ENCODE peak calls at places on chromosomes 11 and 22, in six cellular contexts. T is HCT116, N is OCI-LY7, W is GM23248, H is neural progenitor cell, I is SK-N-SH. P is an unnamed sample.

GRCh38 chr11:64305691-64306562 is 603 bp downstream of the ESRRA start:
- DNase-seq in T (peak), N (peak), W (peak), H (peak), I (peak), P (peak)

GRCh38 chr11:115066111-115066660 is 387.9 kb downstream of the NXPE2 start:
- DNase-seq in T (no peak), N (no peak), W (no peak), H (no peak), I (no peak), P (no peak)

GRCh38 chr11:28461338-28461737 is 353.1 kb downstream of the METTL15 start:
- DNase-seq in T (no peak), N (no peak), W (peak), H (no peak), I (no peak), P (no peak)

GRCh38 chr11:73384871-73385692 is 8.9 kb downstream of the RELT start:
- DNase-seq in T (no peak), N (peak), W (no peak), H (no peak), I (no peak), P (no peak)

GRCh38 chr22:49534386-49534785 is 293.3 kb downstream of the BRD1 start:
- DNase-seq in T (no peak), N (no peak), W (no peak), H (peak), I (no peak), P (no peak)

GRCh38 chr11:94623120-94623735 is 56.1 kb downstream of the PIWIL4 start:
- DNase-seq in T (peak), N (peak), W (peak), H (peak), I (peak), P (peak)

GRCh38 chr11:128318856-128319474 is 268.4 kb downstream of the ETS1 start:
- DNase-seq in T (no peak), N (peak), W (no peak), H (no peak), I (no peak), P (no peak)

GRCh38 chr11:73950869-73951710 is at the start of gene DNAJB13:
- DNase-seq in T (peak), N (peak), W (peak), H (peak), I (peak), P (peak)

GRCh38 chr22:25354456-25354855 is 135.0 kb downstream of the CRYBB2 start:
- DNase-seq in T (no peak), N (no peak), W (no peak), H (no peak), I (no peak), P (no peak)

GRCh38 chr22:37489994-37490393 is 3.8 kb upstream of the MFNG start:
- DNase-seq in T (no peak), N (no peak), W (no peak), H (no peak), I (no peak), P (no peak)

GRCh38 chr22:37491106-37491505 is 4.9 kb upstream of the MFNG start:
- DNase-seq in T (no peak), N (no peak), W (no peak), H (no peak), I (no peak), P (no peak)

GRCh38 chr22:37493979-37494378 is 7.8 kb upstream of the MFNG start:
- DNase-seq in T (no peak), N (no peak), W (no peak), H (no peak), I (no peak), P (no peak)

GRCh38 chr22:37491559-37492427 is 5.6 kb upstream of the MFNG start:
- DNase-seq in T (no peak), N (peak), W (no peak), H (no peak), I (no peak), P (no peak)

DNA sequence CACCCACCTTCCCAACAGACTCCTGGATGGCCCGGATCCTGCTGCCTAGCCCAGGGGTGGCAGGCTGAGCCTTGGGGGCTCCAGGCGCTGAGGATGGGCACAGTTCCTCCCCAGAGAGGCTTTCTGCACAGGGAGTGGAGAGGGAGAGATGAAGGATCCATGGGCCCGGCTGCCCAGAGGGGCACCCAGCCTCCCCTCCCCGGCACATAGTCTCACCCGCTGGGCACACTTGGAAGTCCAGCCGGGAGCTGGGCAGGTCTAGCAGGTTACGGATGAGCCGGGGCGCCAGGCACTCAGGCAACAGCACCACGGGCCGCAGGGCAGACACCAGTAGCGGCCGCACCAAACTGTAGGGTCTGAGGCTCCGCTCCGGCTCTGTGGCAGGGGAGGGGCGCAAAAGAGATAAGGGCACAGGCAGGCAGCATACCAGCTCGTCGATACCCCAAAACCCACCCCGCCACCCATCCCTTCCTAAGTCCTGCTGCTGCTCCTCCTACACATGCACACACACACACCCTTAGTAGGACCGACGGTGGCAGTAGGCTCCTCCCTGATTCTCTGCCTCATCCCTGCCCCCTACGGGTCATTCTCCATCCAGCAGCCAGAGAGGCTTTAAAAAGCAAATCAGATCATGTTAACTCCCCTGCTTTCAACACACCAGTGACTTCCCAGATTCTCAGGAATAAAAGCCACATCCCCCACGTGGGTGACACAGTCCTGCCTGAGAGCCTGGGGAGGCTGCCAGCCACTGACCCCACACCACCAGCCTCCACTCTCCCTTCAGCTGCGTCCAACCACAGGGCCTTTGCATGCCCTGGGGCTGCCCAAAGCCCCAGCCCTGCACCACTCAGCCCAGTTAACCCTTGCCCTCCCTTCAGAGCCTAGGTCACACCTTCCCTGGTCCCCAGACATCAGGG is 6.5 kb upstream of the MFNG start:
- DNase-seq in T (no peak), N (peak), W (peak), H (peak), I (peak), P (no peak)
- TF ChIP-seq EZH2phosphoT487 in T (no peak), N (no peak), W (no peak), H (no peak), I (no peak), P (no peak)

GRCh38 chr22:46303347-46303965 is 6.8 kb downstream of the GTSE1 start:
- DNase-seq in T (no peak), N (no peak), W (peak), H (no peak), I (no peak), P (no peak)
- H3K4me2 ChIP-seq in T (no peak), N (peak), W (no peak), H (no peak), I (peak), P (no peak)

DNA sequence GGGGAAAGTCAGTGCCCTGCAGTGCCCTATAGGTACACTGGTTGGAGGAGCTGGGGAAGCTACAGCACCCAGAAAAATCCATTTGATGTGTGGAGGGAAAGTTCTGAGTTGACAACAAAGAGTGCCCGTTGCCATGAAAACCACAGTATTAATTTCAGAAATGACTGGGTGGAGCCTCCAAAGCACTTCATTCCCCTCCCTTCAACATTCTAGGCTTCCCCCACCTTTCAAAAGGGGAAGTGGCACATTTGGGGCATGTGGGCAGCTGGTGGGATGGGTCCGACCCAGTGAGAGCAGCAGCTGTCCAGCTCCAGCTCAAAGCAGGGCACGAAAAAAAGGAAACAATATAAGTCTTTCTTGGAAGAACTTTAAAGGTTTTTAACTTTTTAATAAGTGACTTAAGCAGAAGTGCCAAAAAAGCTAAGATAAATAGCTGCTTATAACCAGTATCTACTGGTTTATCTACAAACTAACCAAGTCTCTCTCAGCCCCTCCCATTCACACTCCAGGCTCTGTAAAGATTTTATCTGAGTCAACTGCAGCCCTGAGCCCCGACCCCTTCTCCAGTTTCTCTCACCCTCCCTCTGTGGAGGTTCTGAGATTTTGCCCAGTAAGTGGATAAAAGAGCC is 9.0 kb upstream of the AHNAK start:
- DNase-seq in T (no peak), N (peak), W (peak), H (peak), I (peak), P (peak)
- TF ChIP-seq EZH2phosphoT487 in T (no peak), N (no peak), W (no peak), H (no peak), I (no peak), P (no peak)

GRCh38 chr11:120209750-120210650 is 832 bp upstream of the OAF start:
- DNase-seq in T (no peak), N (no peak), W (peak), H (peak), I (peak), P (no peak)

GRCh38 chr11:120208012-120208441 is 2.8 kb upstream of the OAF start:
- DNase-seq in T (no peak), N (no peak), W (no peak), H (no peak), I (no peak), P (no peak)

GRCh38 chr11:120207517-120207916 is 3.3 kb upstream of the OAF start:
- DNase-seq in T (no peak), N (no peak), W (no peak), H (no peak), I (no peak), P (no peak)

GRCh38 chr11:120210651-120211521 is at the start of gene OAF:
- DNase-seq in T (peak), N (peak), W (peak), H (peak), I (peak), P (peak)

DNA sequence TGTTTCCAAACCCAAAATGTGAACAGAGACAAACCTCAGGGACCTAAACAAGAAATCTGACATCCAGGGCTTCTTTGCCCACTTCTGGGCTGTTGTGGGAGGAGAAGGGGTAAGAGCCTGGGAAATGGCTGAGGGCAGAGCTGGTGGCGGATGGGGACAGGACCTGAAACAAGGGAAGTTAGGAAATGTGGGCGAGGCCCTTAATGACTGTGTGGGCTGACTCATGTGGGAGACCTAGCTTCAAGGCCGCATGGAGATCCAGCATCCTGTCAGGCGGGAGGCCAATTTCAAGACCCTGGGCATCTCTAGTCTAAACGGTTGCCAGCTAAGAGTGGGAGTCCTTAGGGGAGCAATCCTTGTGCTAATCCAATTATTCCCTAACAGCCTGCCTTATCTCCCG is 2.1 kb upstream of the OAF start:
- DNase-seq in T (no peak), N (no peak), W (peak), H (no peak), I (no peak), P (peak)
- H3K4me2 ChIP-seq in T (peak), N (no peak), W (peak), H (no peak), I (no peak), P (no peak)

P was measured in hepatocyte.